ENCODE peak calls at places on chromosomes 4 and X, in eight cellular contexts. Z, C, P, G, B, V, U and O are unnamed samples.

GRCh38 chr4:6038711-6039110 is 20.5 kb upstream of the C4orf50 start:
- DNase-seq in P (no peak), G (no peak), U (no peak), V (no peak), Z (no peak), B (no peak), C (no peak), O (no peak)

GRCh38 chr4:148044889-148045352 is 313.0 kb downstream of the ARHGAP10 start:
- DNase-seq in V (no peak), B (no peak), G (no peak), Z (no peak), C (no peak), P (no peak), U (no peak), O (no peak)

GRCh38 chrX:131068945-131069719 is 11.0 kb downstream of the ARHGAP36 start:
- DNase-seq in C (peak; percentile 37), B (no peak), V (no peak), P (no peak), U (no peak), Z (peak; percentile 84), G (peak; percentile 34), O (no peak)

GRCh38 chr4:123505457-123506310 is 109.1 kb downstream of the SPRY1 start:
- DNase-seq in U (peak; percentile 54), B (no peak), Z (peak; percentile 90), P (peak; percentile 36), G (peak; percentile 66), C (peak; percentile 59), V (peak; percentile 35), O (no peak)

GRCh38 chr4:81605278-81605677 is 133.6 kb upstream of the RASGEF1B start:
- DNase-seq in B (no peak), C (no peak), Z (peak; percentile 26), P (no peak), V (no peak), G (no peak), U (no peak), O (no peak)

GRCh38 chr4:18847276-18847890 is 825.8 kb upstream of the LCORL start:
- DNase-seq in Z (no peak), G (peak; percentile 8), B (no peak), C (no peak), U (no peak), V (no peak), P (no peak), O (no peak)

GRCh38 chrX:29617725-29618124 is 597.6 kb upstream of the MAGEB2 start:
- DNase-seq in Z (peak; percentile 12), B (no peak), V (no peak), C (no peak), U (no peak), G (peak; percentile 19), P (no peak), O (no peak)

GRCh38 chrX:119688856-119689455 is 4.0 kb downstream of the SEPTIN6 start:
- DNase-seq in G (no peak), C (no peak), Z (no peak), B (peak; percentile 14), V (no peak), P (no peak), U (no peak), O (no peak)

GRCh38 chr4:31539279-31540074 is 819.3 kb downstream of the PCDH7 start:
- DNase-seq in B (no peak), P (no peak), G (no peak), C (no peak), Z (no peak), V (no peak), U (no peak), O (no peak)

GRCh38 chrX:39894626-39895025 is 203.1 kb downstream of the BCOR start:
- DNase-seq in U (no peak), G (no peak), V (no peak), Z (no peak), B (no peak), P (peak; percentile 58), C (peak; percentile 62), O (no peak)

GRCh38 chr4:39469429-39470077 is 10.7 kb downstream of the LIAS start:
- DNase-seq in B (peak; percentile 76), P (peak; percentile 28), U (no peak), G (peak; percentile 92), Z (peak; percentile 76), V (peak; percentile 46), C (peak; percentile 49), O (no peak)

GRCh38 chrX:150643958-150644357 is 49.2 kb upstream of the MTMR1 start:
- DNase-seq in V (no peak), Z (no peak), B (no peak), G (no peak), U (no peak), C (no peak), P (no peak), O (no peak)

GRCh38 chr4:22179124-22179874 is 230.7 kb upstream of the KCNIP4 start:
- DNase-seq in G (peak; percentile 90), C (no peak), B (no peak), U (no peak), V (no peak), Z (no peak), P (no peak), O (no peak)

GRCh38 chr4:183670251-183670650 is 11.2 kb downstream of the TRAPPC11 start:
- DNase-seq in V (no peak), C (no peak), B (no peak), Z (no peak), G (no peak), U (no peak), P (no peak), O (no peak)

DNA sequence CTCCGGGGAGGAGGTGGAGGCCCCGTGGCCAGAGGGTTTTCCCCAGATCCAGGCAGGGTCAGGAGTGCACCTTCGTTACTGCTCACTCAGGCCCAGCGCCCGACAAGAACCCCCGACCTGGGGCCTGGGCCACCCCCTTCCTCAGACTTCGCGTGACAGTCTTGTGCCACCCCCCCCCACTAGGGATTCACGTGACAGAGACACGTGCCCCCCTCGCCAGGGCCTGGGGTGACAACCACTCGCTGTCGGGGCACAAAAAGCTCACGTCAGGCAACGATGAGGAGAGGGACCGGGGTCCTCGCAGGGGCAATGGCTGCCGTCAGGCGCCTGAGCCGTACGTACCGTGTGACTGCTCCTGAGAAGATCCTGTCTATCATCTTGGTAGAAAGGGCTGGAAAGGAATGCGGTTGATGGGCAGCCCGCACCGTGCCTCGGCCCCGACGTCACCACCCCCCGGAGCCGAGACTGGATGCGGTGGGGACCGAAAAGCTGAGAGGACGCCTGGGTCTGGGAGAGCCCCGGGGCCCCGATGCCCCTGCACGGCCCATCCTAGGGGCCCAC is 23.0 kb upstream of the GTPBP6 start:
- DNase-seq in V (no peak), P (no peak), G (no peak), C (peak; percentile 6), U (no peak), Z (no peak), B (no peak), O (peak; percentile 5)
- H3K9me3 ChIP-seq in V (no peaks in the 10 kb centered on the region), P (no peaks in the 10 kb centered on the region), G (no peaks in the 10 kb centered on the region), C (no peaks in the 10 kb centered on the region), U (no peaks in the 10 kb centered on the region), Z (no peaks in the 10 kb centered on the region), B (no peaks in the 10 kb centered on the region), O (no peaks in the 10 kb centered on the region)

DNA sequence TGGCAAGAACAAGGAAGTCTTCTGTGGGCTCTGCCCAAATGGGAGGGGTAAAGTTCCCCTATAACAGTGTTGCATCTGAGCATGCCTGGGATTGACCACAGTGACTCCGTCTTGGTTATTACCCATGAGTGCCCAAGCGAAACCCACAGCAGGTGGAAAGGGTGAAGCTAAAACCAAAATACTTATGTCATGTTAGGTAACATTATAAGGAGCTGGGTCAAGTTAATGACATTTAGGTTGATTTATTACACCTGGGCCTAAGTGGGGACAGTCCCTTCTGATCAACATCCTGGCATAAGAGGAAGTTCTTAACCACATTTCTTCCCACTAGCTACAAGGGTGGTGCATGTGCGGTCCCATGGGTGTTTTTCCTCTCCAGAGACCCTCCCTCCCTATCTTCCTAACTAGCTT is 1.3 kb upstream of the ZNF732 start:
- DNase-seq in U (no peak), B (no peak), G (no peak), V (no peak), C (no peak), Z (no peak), P (no peak), O (no peak)
- H3K9me3 ChIP-seq in U (peaks cover 5% of the 10 kb centered on the region), B (no peaks in the 10 kb centered on the region), G (no peaks in the 10 kb centered on the region), V (no peaks in the 10 kb centered on the region), C (peaks cover 4% of the 10 kb centered on the region), Z (no peaks in the 10 kb centered on the region), P (no peaks in the 10 kb centered on the region), O (no peaks in the 10 kb centered on the region)

GRCh38 chrX:17164079-17164478 is 210.9 kb upstream of the NHS start:
- DNase-seq in B (no peak), V (no peak), G (no peak), U (no peak), P (no peak), C (no peak), Z (no peak), O (no peak)

GRCh38 chrX:17160971-17161370 is 214.0 kb upstream of the NHS start:
- DNase-seq in C (no peak), G (no peak), B (no peak), U (no peak), V (no peak), Z (no peak), P (no peak), O (no peak)

GRCh38 chrX:17161991-17162390 is 213.0 kb upstream of the NHS start:
- DNase-seq in U (no peak), C (no peak), G (no peak), B (no peak), V (no peak), P (no peak), Z (no peak), O (no peak)

GRCh38 chrX:17167915-17168314 is 207.1 kb upstream of the NHS start:
- DNase-seq in C (no peak), U (no peak), B (no peak), V (no peak), P (no peak), Z (no peak), G (no peak), O (no peak)

GRCh38 chrX:17164936-17165335 is 210.1 kb upstream of the NHS start:
- DNase-seq in P (no peak), Z (no peak), U (no peak), G (peak; percentile 58), V (no peak), B (no peak), C (no peak), O (no peak)
- H3K9me3 ChIP-seq in P (peaks cover 6% of the 10 kb centered on the region), Z (peaks cover 27% of the 10 kb centered on the region), U (no peaks in the 10 kb centered on the region), G (no peaks in the 10 kb centered on the region), V (no peaks in the 10 kb centered on the region), B (no peaks in the 10 kb centered on the region), C (no peaks in the 10 kb centered on the region), O (no peaks in the 10 kb centered on the region)

GRCh38 chr4:4791299-4791798 is 68.1 kb upstream of the MSX1 start:
- DNase-seq in U (no peak), C (no peak), Z (peak; percentile 64), P (no peak), G (no peak), V (no peak), B (no peak), O (no peak)
- H3K9me3 ChIP-seq in U (no peaks in the 10 kb centered on the region), C (peaks cover 8% of the 10 kb centered on the region), Z (peaks cover 14% of the 10 kb centered on the region), P (no peaks in the 10 kb centered on the region), G (no peaks in the 10 kb centered on the region), V (no peaks in the 10 kb centered on the region), B (no peaks in the 10 kb centered on the region), O (peaks cover 3% of the 10 kb centered on the region)